ENCODE peak calls at places on chromosomes 11 and 22, in nine cellular contexts. Z is SK-N-SH, G is iPS DF 6.9, U is adipocyte, O is endothelial cell of umbilical vein, B is neural progenitor cell, H is pancreas, N is upper lobe of right lung, D is HCT116. I is an unnamed sample. For H3K36me3 and H3K27me3, the result is how much of the 10 kb centered on the place peaks cover.

GRCh38 chr11:6635082-6635932 is 16.1 kb upstream of the TPP1 start:
- DNase-seq in B (no peak), N (no peak), U (no peak), H (no peak), Z (no peak), O (peak), G (no peak), D (no peak), I (peak)

GRCh38 chr11:86938900-86939880 is 16.0 kb downstream of the FZD4 start:
- DNase-seq in G (no peak), O (peak), Z (peak), U (peak), N (no peak), D (peak), B (peak), H (no peak), I (no peak)

GRCh38 chr11:95067042-95067827 is 516 bp downstream of the SRSF8 start:
- DNase-seq in O (peak), B (peak), H (peak), D (no peak), U (peak), N (peak), Z (peak), G (no peak), I (peak)

GRCh38 chr22:27820896-27821866 is 19.6 kb upstream of the MN1 start:
- DNase-seq in B (peak), H (no peak), D (no peak), O (no peak), U (no peak), N (no peak), Z (peak), G (no peak), I (no peak)

GRCh38 chr11:117959438-117960149 is 26.6 kb upstream of the IL10RA start:
- DNase-seq in Z (no peak), O (no peak), G (no peak), U (no peak), N (no peak), D (no peak), H (no peak), B (no peak), I (no peak)

GRCh38 chr11:116787786-116788486 is at the start of gene ZPR1:
- DNase-seq in N (peak), B (peak), D (peak), O (peak), G (no peak), U (peak), Z (peak), H (peak), I (peak)

GRCh38 chr22:18032455-18033101 is 8.2 kb upstream of the MICAL3 start:
- DNase-seq in G (no peak), D (peak), B (peak), H (no peak), O (no peak), Z (no peak), U (peak), N (no peak), I (no peak)

GRCh38 chr22:36590441-36591056 is 61.6 kb upstream of the EIF3D start:
- DNase-seq in G (no peak), Z (no peak), D (no peak), B (no peak), U (no peak), N (no peak), H (no peak), O (no peak), I (no peak)

GRCh38 chr11:134512791-134513538 is 100.9 kb upstream of the B3GAT1 start:
- DNase-seq in Z (no peak), N (peak), U (no peak), D (no peak), G (no peak), B (no peak), O (no peak), H (no peak), I (peak)

GRCh38 chr11:112042161-112042960 is 17.2 kb downstream of the DLAT start:
- DNase-seq in G (no peak), Z (no peak), H (no peak), O (peak), D (peak), B (no peak), N (no peak), U (peak), I (no peak)
- H3K36me3 ChIP-seq in G (under half), Z (half or more), H (under half), O (under half), D (under half), B (under half), N (half or more), U (half or more), I (half or more)

GRCh38 chr11:114166389-114166788 is 106.9 kb downstream of the ZBTB16 start:
- DNase-seq in O (no peak), D (no peak), Z (no peak), H (no peak), G (no peak), N (no peak), B (no peak), U (no peak), I (no peak)

GRCh38 chr11:114168086-114168448 is 108.6 kb downstream of the ZBTB16 start:
- DNase-seq in N (no peak), H (no peak), U (no peak), G (no peak), O (no peak), B (no peak), Z (no peak), D (no peak), I (no peak)

GRCh38 chr11:114166897-114167323 is 107.4 kb downstream of the ZBTB16 start:
- DNase-seq in B (no peak), Z (no peak), H (no peak), D (no peak), N (no peak), U (peak), O (peak), G (no peak), I (no peak)

GRCh38 chr11:114168691-114169090 is 109.2 kb downstream of the ZBTB16 start:
- DNase-seq in N (no peak), Z (no peak), O (no peak), U (no peak), B (no peak), H (no peak), G (no peak), D (no peak), I (no peak)

DNA sequence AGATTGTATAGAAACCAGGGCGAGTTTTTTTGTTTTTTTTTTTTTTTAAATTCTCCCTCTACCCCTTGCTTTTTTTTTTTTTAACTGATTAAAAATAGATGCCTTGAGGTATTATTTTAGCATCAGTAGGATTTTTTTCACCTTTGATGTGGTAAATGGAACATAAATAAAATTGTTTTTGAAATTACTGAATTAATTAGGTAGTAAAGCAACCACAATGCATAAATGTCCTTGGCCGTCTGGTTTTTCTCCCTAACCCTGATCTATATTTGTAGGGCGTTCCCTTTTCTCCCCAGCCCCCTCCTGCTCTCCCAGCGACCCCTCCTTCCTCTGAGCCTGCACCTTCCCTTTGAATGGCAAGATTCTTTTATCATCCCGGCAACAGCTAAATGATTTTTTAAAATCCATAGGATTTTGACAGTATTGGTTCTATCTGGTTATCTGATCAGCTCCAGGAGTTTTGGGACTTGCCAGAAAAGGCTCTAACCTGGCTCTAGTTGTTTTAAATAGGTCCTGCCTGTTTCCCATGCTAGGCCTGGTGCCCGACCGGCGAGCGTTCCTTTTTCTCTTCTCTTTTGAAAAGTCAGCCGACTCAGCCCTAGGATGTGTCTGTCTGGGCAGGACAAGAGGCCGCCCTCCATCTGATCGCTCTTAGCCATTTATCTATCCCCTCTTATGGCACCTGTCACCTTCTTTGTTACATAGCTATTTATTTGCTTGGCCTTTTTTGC is 108.0 kb downstream of the ZBTB16 start:
- DNase-seq in B (no peak), H (no peak), Z (no peak), D (no peak), U (no peak), G (no peak), O (no peak), N (no peak), I (no peak)
- H3K27me3 ChIP-seq in B (under half), H (under half), Z (half or more), D (half or more), U (under half), G (under half), O (under half), N (under half), I (under half)

DNA sequence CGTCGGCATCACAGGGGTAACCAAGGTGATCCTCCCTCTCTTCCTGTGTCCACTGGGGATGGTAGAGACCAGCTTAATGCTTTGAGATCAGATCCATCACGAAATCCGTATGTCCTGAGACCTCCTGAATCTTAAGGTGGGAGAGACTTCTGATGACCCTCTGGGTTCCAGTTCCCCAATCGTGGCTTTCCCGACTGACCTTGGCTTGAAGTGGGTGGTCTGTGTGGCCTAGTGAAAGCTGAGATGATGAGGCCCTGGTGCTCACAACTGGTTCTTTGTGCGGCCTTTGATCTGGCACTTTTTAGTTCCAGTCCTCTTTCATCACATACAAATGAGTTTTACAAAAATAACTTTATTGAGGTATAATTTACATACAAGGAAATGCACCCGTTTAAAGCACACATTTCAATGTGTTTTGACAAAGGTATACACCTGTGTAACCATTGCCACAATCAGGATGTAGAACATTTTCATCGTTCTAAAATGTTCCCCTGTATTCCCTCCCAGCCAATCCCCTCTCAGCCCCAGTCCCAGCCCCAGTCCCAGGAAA is 6.1 kb downstream of the MIAT start:
- DNase-seq in H (no peak), D (no peak), U (no peak), Z (no peak), N (no peak), O (no peak), G (no peak), B (no peak), I (no peak)
- H3K4me3 ChIP-seq in H (no peak), D (no peak), U (no peak), Z (no peak), N (no peak), O (no peak), G (no peak), B (no peak), I (no peak)

GRCh38 chr22:19063581-19064353 is 58.4 kb downstream of the DGCR2 start:
- DNase-seq in H (no peak), Z (no peak), D (no peak), N (peak), U (no peak), G (no peak), B (no peak), O (peak), I (peak)

GRCh38 chr22:19065929-19066328 is 56.3 kb downstream of the DGCR2 start:
- DNase-seq in D (no peak), O (no peak), Z (no peak), H (no peak), G (no peak), B (no peak), N (no peak), U (no peak), I (peak)

GRCh38 chr22:19064354-19065054 is 57.7 kb downstream of the DGCR2 start:
- DNase-seq in O (no peak), N (peak), G (no peak), D (no peak), U (no peak), B (no peak), H (no peak), Z (no peak), I (peak)

GRCh38 chr22:19066531-19067271 is 55.5 kb downstream of the DGCR2 start:
- DNase-seq in B (no peak), N (no peak), H (no peak), O (no peak), D (no peak), U (peak), G (no peak), Z (no peak), I (peak)

GRCh38 chr22:19065298-19065859 is 56.8 kb downstream of the DGCR2 start:
- DNase-seq in B (no peak), G (no peak), Z (no peak), O (no peak), N (no peak), D (no peak), H (no peak), U (no peak), I (peak)
- H3K36me3 ChIP-seq in B (under half), G (under half), Z (under half), O (under half), N (half or more), D (under half), H (under half), U (half or more), I (half or more)

GRCh38 chr11:69985331-69985653 is 92.8 kb upstream of the ANO1 start:
- DNase-seq in N (no peak), O (no peak), U (no peak), Z (peak), H (no peak), G (no peak), D (no peak), B (no peak), I (no peak)
- H3K27me3 ChIP-seq in N (under half), O (under half), U (half or more), Z (under half), H (under half), G (under half), D (under half), B (half or more), I (half or more)